ENCODE peak calls at places on chromosomes 2 and 18, in seven cellular contexts. One of them, this sample, is unnamed.

GRCh38 chr2:127085260-127085666 is 21.7 kb downstream of the BIN1 start:
- DNase-seq in heart right ventricle: no peak
- DNase-seq in thoracic aorta: no peak
- DNase-seq in cardiac muscle cell: peak; percentile 71
- DNase-seq in psoas muscle: peak; percentile 34
- DNase-seq in uterus: no peak
- DNase-seq in PC-9: peak; percentile 81
- DNase-seq in this sample: no peak

GRCh38 chr2:121805767-121806145 is 50.3 kb downstream of the TSN start:
- DNase-seq in thoracic aorta: no peak
- DNase-seq in PC-9: no peak
- DNase-seq in cardiac muscle cell: no peak
- DNase-seq in psoas muscle: no peak
- DNase-seq in heart right ventricle: no peak
- DNase-seq in uterus: no peak
- DNase-seq in this sample: no peak

GRCh38 chr2:29530281-29530680 is 391.1 kb downstream of the ALK start:
- DNase-seq in uterus: no peak
- DNase-seq in PC-9: no peak
- DNase-seq in cardiac muscle cell: no peak
- DNase-seq in heart right ventricle: no peak
- DNase-seq in psoas muscle: no peak
- DNase-seq in thoracic aorta: no peak
- DNase-seq in this sample: no peak

GRCh38 chr2:231985823-231986261 is 24.3 kb downstream of the DIS3L2 start:
- DNase-seq in heart right ventricle: no peak
- DNase-seq in thoracic aorta: no peak
- DNase-seq in cardiac muscle cell: no peak
- DNase-seq in PC-9: no peak
- DNase-seq in uterus: no peak
- DNase-seq in psoas muscle: no peak
- DNase-seq in this sample: no peak

GRCh38 chr18:70489556-70489955 is 200.7 kb downstream of the SOCS6 start:
- DNase-seq in thoracic aorta: no peak
- DNase-seq in cardiac muscle cell: no peak
- DNase-seq in uterus: no peak
- DNase-seq in heart right ventricle: no peak
- DNase-seq in psoas muscle: no peak
- DNase-seq in PC-9: no peak
- DNase-seq in this sample: no peak

GRCh38 chr2:160695402-160696060 is 201.9 kb upstream of the RBMS1 start:
- DNase-seq in heart right ventricle: no peak
- DNase-seq in PC-9: no peak
- DNase-seq in psoas muscle: no peak
- DNase-seq in cardiac muscle cell: no peak
- DNase-seq in uterus: peak; percentile 65
- DNase-seq in thoracic aorta: no peak
- DNase-seq in this sample: no peak

GRCh38 chr2:145040433-145040832 is 520.5 kb upstream of the ZEB2 start:
- DNase-seq in uterus: no peak
- DNase-seq in heart right ventricle: no peak
- DNase-seq in cardiac muscle cell: no peak
- DNase-seq in psoas muscle: no peak
- DNase-seq in PC-9: no peak
- DNase-seq in thoracic aorta: no peak
- DNase-seq in this sample: no peak

GRCh38 chr2:69465513-69466456 is 28.6 kb upstream of the NFU1 start:
- DNase-seq in PC-9: no peak
- DNase-seq in cardiac muscle cell: no peak
- DNase-seq in psoas muscle: peak; percentile 67
- DNase-seq in uterus: peak; percentile 59
- DNase-seq in heart right ventricle: peak; percentile 75
- DNase-seq in thoracic aorta: no peak
- DNase-seq in this sample: peak; percentile 25

GRCh38 chr2:197310940-197311485 is 433 bp upstream of the ANKRD44 start:
- DNase-seq in cardiac muscle cell: no peak
- DNase-seq in psoas muscle: no peak
- DNase-seq in uterus: no peak
- DNase-seq in heart right ventricle: no peak
- DNase-seq in thoracic aorta: no peak
- DNase-seq in PC-9: no peak
- DNase-seq in this sample: no peak

GRCh38 chr2:197309369-197310231 is 980 bp downstream of the ANKRD44 start:
- DNase-seq in uterus: peak; percentile 23
- DNase-seq in psoas muscle: peak; percentile 27
- DNase-seq in thoracic aorta: no peak
- DNase-seq in cardiac muscle cell: peak; percentile 46
- DNase-seq in PC-9: no peak
- DNase-seq in heart right ventricle: peak; percentile 22
- DNase-seq in this sample: no peak

GRCh38 chr2:197312186-197312585 is 1.6 kb upstream of the ANKRD44 start:
- DNase-seq in heart right ventricle: no peak
- DNase-seq in psoas muscle: no peak
- DNase-seq in PC-9: no peak
- DNase-seq in cardiac muscle cell: no peak
- DNase-seq in uterus: no peak
- DNase-seq in thoracic aorta: no peak
- DNase-seq in this sample: no peak

GRCh38 chr2:197310271-197310939 is at the start of gene ANKRD44:
- DNase-seq in psoas muscle: peak; percentile 89
- DNase-seq in uterus: peak; percentile 88
- DNase-seq in PC-9: peak; percentile 73
- DNase-seq in thoracic aorta: peak; percentile 62
- DNase-seq in cardiac muscle cell: peak; percentile 90
- DNase-seq in heart right ventricle: peak; percentile 90
- DNase-seq in this sample: peak; percentile 82

DNA sequence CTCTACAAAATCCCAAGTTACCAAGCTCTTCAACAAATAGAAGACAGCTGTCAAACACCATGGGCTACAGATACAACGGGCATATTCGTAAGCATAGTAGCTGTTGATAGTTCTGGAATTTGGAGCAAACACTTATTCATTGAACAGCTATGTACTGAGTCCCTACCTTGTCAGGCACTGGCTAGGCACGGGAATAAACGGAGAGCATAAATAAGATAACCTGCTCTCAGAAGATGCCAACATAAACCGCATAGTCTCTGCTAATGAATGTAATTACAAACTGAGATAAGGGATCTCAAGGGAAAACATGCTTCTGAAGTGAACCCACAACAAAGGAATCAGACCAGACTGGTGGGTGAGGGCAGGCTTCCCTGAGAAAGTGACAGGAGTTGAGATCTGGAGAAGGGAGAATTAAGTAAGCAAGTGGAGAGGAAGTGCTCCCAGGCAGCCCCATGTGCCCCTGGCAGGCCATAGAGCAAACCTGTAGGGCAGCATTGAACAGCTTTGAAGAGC is 997 bp upstream of the ANKRD44 start:
- DNase-seq in thoracic aorta: no peak
- DNase-seq in cardiac muscle cell: no peak
- DNase-seq in uterus: no peak
- DNase-seq in heart right ventricle: no peak
- DNase-seq in psoas muscle: no peak
- DNase-seq in PC-9: peak; percentile 5
- DNase-seq in this sample: no peak
- H3K4me3 ChIP-seq in thoracic aorta: peak overlapping the region; percentile 88
- H3K4me3 ChIP-seq in cardiac muscle cell: no peak overlapping the region
- H3K4me3 ChIP-seq in uterus: no peak overlapping the region
- H3K4me3 ChIP-seq in heart right ventricle: peak overlapping the region; percentile 69
- H3K4me3 ChIP-seq in psoas muscle: peak overlapping the region; percentile 68
- H3K4me3 ChIP-seq in PC-9: peak overlapping the region; percentile 56
- H3K4me3 ChIP-seq in this sample: no peak overlapping the region

DNA sequence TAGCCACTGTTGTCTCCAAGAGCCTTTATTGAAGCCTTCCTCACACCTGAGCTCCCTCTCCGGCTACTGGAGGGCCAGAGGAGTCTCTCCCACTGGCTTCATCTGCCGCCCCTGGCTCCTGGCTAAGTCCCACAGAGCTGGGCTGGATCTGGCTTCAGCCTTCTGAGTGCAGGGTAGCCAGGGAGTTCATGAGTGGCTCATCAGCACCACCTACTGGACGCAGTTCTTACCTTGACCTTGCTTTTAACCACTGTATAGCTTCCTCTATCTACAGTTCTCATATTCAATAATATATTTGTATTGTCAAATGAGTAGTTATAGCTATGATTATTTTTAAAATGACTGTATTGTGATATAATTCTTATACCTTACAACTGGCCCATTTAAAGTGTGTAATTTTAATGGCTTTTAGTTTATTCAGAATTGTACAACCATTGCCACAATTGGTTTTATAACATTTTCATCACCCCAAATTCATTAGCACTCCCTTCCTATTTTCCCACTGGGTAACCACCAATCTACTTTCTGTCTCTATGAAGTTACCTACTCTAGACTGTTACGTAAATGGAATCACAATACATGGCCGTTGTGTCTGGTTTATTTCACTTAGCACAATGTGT is 17.7 kb downstream of the CNDP1 start:
- DNase-seq in cardiac muscle cell: peak; percentile 91
- DNase-seq in psoas muscle: peak; percentile 74
- DNase-seq in thoracic aorta: peak; percentile 50
- DNase-seq in PC-9: peak; percentile 62
- DNase-seq in heart right ventricle: peak; percentile 89
- DNase-seq in uterus: peak; percentile 73
- DNase-seq in this sample: peak; percentile 97
- TF ChIP-seq CTCF in cardiac muscle cell: peak; percentile 84
- TF ChIP-seq CTCF in psoas muscle: peak; percentile 88
- TF ChIP-seq CTCF in thoracic aorta: peak; percentile 83
- TF ChIP-seq CTCF in PC-9: peak; percentile 95
- TF ChIP-seq CTCF in heart right ventricle: peak; percentile 91
- TF ChIP-seq CTCF in uterus: peak; percentile 72
- TF ChIP-seq CTCF in this sample: peak; percentile 72

DNA sequence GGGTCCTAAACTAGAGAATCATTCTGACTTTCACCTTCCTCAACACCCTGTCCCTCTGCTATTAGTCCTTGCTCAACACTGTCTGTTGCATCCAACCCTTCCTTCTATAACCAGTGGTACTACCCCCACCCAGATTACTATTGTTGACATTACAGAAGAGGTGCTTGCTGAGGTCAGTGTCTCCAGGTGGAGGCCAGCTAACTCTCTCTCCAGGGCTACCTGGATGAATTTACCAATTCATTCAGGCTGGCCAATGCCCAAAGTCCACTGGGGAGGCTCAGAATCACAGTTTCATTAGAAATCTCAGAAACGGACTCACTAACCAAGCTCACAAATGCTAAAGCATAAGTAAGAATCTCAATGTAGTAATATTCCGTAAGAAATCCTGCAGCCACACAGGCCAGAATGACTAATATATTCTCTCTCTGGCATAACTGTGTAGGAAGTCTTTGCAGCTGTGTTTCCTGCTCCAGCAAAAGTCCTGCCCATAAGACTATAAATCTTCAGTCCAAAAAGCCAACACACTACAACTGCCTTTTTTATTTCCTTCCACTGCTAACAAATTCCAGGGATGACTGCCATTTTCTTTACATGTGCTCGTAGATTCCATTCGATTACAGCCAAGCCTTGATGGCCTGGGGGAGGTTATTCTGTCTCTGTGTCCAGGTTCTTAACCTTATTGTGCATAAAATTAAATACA is 10.0 kb upstream of the TTR start:
- DNase-seq in uterus: no peak
- DNase-seq in heart right ventricle: no peak
- DNase-seq in psoas muscle: no peak
- DNase-seq in PC-9: no peak
- DNase-seq in thoracic aorta: no peak
- DNase-seq in cardiac muscle cell: no peak
- DNase-seq in this sample: no peak
- H3K4me3 ChIP-seq in uterus: no peak overlapping the region
- H3K4me3 ChIP-seq in heart right ventricle: no peak overlapping the region
- H3K4me3 ChIP-seq in psoas muscle: no peak overlapping the region
- H3K4me3 ChIP-seq in PC-9: no peak overlapping the region
- H3K4me3 ChIP-seq in thoracic aorta: no peak overlapping the region
- H3K4me3 ChIP-seq in cardiac muscle cell: no peak overlapping the region
- H3K4me3 ChIP-seq in this sample: no peak overlapping the region

GRCh38 chr18:5747678-5748077 is 147.6 kb downstream of the TMEM200C start:
- DNase-seq in PC-9: no peak
- DNase-seq in uterus: no peak
- DNase-seq in cardiac muscle cell: no peak
- DNase-seq in thoracic aorta: no peak
- DNase-seq in psoas muscle: no peak
- DNase-seq in heart right ventricle: no peak
- DNase-seq in this sample: no peak

GRCh38 chr18:5746844-5747243 is 148.5 kb downstream of the TMEM200C start:
- DNase-seq in cardiac muscle cell: no peak
- DNase-seq in psoas muscle: no peak
- DNase-seq in uterus: no peak
- DNase-seq in thoracic aorta: no peak
- DNase-seq in heart right ventricle: no peak
- DNase-seq in PC-9: no peak
- DNase-seq in this sample: no peak

DNA sequence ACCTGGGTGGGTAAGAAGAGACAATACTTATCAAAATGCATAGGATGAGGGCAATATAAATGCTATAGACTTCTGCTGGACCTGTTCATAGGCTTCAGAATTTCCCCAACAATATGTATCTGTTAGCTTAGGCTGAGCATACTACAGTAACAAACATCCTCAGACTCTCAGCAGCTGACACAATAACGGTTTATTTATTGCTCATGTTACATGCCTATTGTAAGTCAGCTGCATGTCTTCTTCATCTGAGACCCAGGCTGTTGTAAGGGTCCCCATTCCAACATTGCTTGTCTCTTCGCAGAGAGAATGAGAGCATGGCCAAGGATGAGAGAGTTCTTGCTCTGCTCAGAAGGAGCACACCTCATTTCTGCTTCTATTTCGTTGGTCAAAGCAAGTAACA is 150.7 kb downstream of the TMEM200C start:
- DNase-seq in thoracic aorta: no peak
- DNase-seq in heart right ventricle: no peak
- DNase-seq in psoas muscle: no peak
- DNase-seq in uterus: no peak
- DNase-seq in cardiac muscle cell: no peak
- DNase-seq in PC-9: no peak
- DNase-seq in this sample: no peak
- TF ChIP-seq CTCF in thoracic aorta: no peak
- TF ChIP-seq CTCF in heart right ventricle: no peak
- TF ChIP-seq CTCF in psoas muscle: no peak
- TF ChIP-seq CTCF in uterus: no peak
- TF ChIP-seq CTCF in cardiac muscle cell: no peak
- TF ChIP-seq CTCF in PC-9: no peak
- TF ChIP-seq CTCF in this sample: no peak

GRCh38 chr2:227406177-227407031 is 18.7 kb upstream of the SCYGR1 start:
- DNase-seq in heart right ventricle: peak; percentile 73
- DNase-seq in cardiac muscle cell: peak; percentile 96
- DNase-seq in thoracic aorta: peak; percentile 14
- DNase-seq in psoas muscle: no peak
- DNase-seq in PC-9: peak; percentile 72
- DNase-seq in uterus: peak; percentile 35
- DNase-seq in this sample: no peak
- H3K4me3 ChIP-seq in heart right ventricle: no peak overlapping the region
- H3K4me3 ChIP-seq in cardiac muscle cell: no peak overlapping the region
- H3K4me3 ChIP-seq in thoracic aorta: peak overlapping the region; percentile 11
- H3K4me3 ChIP-seq in psoas muscle: no peak overlapping the region
- H3K4me3 ChIP-seq in PC-9: no peak overlapping the region
- H3K4me3 ChIP-seq in uterus: no peak overlapping the region
- H3K4me3 ChIP-seq in this sample: no peak overlapping the region

This sample was measured in tibial nerve.